ENCODE peak calls at places on chromosomes 1 and 21, in six cellular contexts. B is CD8-positive, alpha-beta memory T cell; E is astrocyte; X is aorta; A is adrenal gland; Q is GM23248. M is an unnamed sample.
A peak's percentile ranks its signal among the peaks of the same experiment; 100 is the strongest.

GRCh38 chr1:31222176-31222575 is 17.5 kb downstream of the NKAIN1 start:
- DNase-seq in E (no peak), X (no peak), A (no peak), B (no peak), Q (no peak), M (no peak)

GRCh38 chr1:3776231-3777030 is 3.9 kb downstream of the SMIM1 start:
- DNase-seq in E (no peak), A (no peak), X (no peak), Q (no peak), B (no peak), M (no peak)

GRCh38 chr1:181655756-181656155 is 172.4 kb downstream of the CACNA1E start:
- DNase-seq in Q (peak; percentile 50), X (no peak), B (no peak), E (peak; percentile 52), A (no peak), M (no peak)

GRCh38 chr1:211783897-211784296 is 46.7 kb downstream of the LPGAT1 start:
- DNase-seq in A (no peak), Q (no peak), X (no peak), B (peak; percentile 0), E (no peak), M (no peak)

GRCh38 chr1:8154621-8155052 is 128.5 kb upstream of the ERRFI1 start:
- DNase-seq in E (peak; percentile 88), A (no peak), Q (no peak), X (no peak), B (no peak), M (no peak)

GRCh38 chr1:205444931-205445652 is 10.8 kb downstream of the BLACAT1 start:
- DNase-seq in B (no peak), A (no peak), X (peak; percentile 87), E (peak; percentile 25), Q (no peak), M (no peak)

GRCh38 chr1:91073299-91073698 is 51.5 kb upstream of the ZNF644 start:
- DNase-seq in Q (no peak), X (no peak), A (no peak), B (no peak), E (no peak), M (no peak)

GRCh38 chr1:110628356-110629105 is 22.4 kb upstream of the KCNA2 start:
- DNase-seq in A (no peak), B (no peak), X (no peak), Q (no peak), E (no peak), M (no peak)

GRCh38 chr1:19445417-19446342 is 39.7 kb downstream of the CAPZB start:
- DNase-seq in E (peak; percentile 65), A (no peak), Q (peak; percentile 63), X (no peak), B (no peak), M (peak; percentile 42)

GRCh38 chr1:38953433-38953860 is 11.8 kb upstream of the RHBDL2 start:
- DNase-seq in E (no peak), B (no peak), Q (peak; percentile 20), X (no peak), A (no peak), M (no peak)

GRCh38 chr1:93615201-93616150 is 66.2 kb downstream of the BCAR3 start:
- DNase-seq in E (peak; percentile 94), X (no peak), Q (peak; percentile 89), A (no peak), B (no peak), M (no peak)

GRCh38 chr1:85581802-85582686 is 1.5 kb downstream of the CCN1 start:
- DNase-seq in X (no peak), E (peak; percentile 70), B (no peak), A (peak; percentile 44), Q (peak; percentile 88), M (peak; percentile 22)

GRCh38 chr1:179881642-179882252 is 338 bp upstream of the TOR1AIP1 start:
- DNase-seq in B (no peak), A (peak; percentile 91), X (peak; percentile 95), E (peak; percentile 90), Q (peak; percentile 96), M (no peak)

GRCh38 chr1:151593651-151594625 is 17.9 kb upstream of the SNX27 start:
- DNase-seq in E (no peak), Q (peak; percentile 59), A (peak; percentile 85), X (peak; percentile 79), B (peak; percentile 76), M (peak; percentile 72)

GRCh38 chr1:30422251-30422650 is 301.1 kb downstream of the MATN1 start:
- DNase-seq in A (no peak), E (no peak), Q (no peak), X (no peak), B (no peak), M (no peak)

GRCh38 chr1:231419738-231420298 is 2.3 kb downstream of the EGLN1 start:
- DNase-seq in Q (peak; percentile 46), A (no peak), B (no peak), X (no peak), E (no peak), M (no peak)

GRCh38 chr1:66542314-66542713 is 8.4 kb downstream of the SGIP1 start:
- DNase-seq in A (no peak), X (no peak), B (no peak), E (no peak), Q (no peak), M (no peak)

GRCh38 chr1:67372136-67372535 is 58.1 kb downstream of the SERBP1 start:
- DNase-seq in Q (peak; percentile 15), X (no peak), E (peak; percentile 22), B (no peak), A (no peak), M (no peak)

GRCh38 chr1:77487631-77488030 is 194.8 kb downstream of the ZZZ3 start:
- DNase-seq in A (no peak), X (no peak), Q (no peak), B (no peak), E (no peak), M (no peak)

GRCh38 chr1:156905176-156905575 is 11.7 kb downstream of the PEAR1 start:
- DNase-seq in A (no peak), Q (no peak), B (no peak), X (no peak), E (no peak), M (no peak)

GRCh38 chr1:40363721-40364120 is 9.8 kb upstream of the SMAP2 start:
- DNase-seq in Q (peak; percentile 14), B (no peak), X (no peak), A (no peak), E (no peak), M (no peak)

DNA sequence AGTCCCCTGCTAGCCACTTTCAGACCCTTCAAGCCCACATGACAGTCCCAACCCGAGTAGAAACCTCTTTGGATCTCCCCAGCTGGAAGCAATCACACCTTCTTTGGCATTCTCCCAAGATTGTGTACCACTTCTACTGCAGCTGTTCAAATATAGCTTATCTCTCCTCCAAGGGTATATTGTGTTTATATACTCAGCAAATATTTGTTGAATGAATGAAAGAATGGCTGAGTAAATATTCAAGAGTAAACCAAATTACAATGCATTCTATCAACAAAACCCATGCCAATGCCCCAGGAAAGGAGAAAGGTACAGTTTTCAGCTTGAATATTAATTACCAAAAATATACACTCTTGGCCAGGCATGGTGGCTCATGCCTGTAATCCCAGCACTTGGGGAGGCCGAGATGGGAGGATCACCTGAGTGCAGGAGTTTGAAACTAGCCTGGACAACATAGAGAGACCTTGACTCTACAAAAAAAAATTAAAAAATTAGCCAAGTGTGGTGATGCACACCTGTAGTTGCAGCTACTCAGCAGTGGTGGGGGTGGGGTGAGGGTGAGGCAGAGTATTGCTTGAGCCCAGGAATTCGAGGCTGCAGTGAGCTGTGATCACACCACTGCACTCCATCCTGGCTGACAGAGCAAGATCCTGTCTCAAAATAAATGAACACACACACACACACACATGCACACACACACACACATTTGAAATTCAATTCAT is 68.5 kb downstream of the NIBAN1 start:
- DNase-seq in B (no peak), X (no peak), A (no peak), Q (no peak), E (no peak), M (no peak)
- H3K4me1 ChIP-seq in B (peaks cover 5% of the 10 kb centered on the region), X (peaks cover 23% of the 10 kb centered on the region), A (peaks cover 4% of the 10 kb centered on the region), Q (peaks cover 26% of the 10 kb centered on the region), E (no peaks in the 10 kb centered on the region), M (peaks cover 99% of the 10 kb centered on the region)

GRCh38 chr21:44487831-44488230 is 32.5 kb downstream of the LRRC3 start:
- DNase-seq in X (no peak), A (no peak), E (no peak), Q (peak; percentile 53), B (no peak), M (no peak)

GRCh38 chr21:44485254-44485793 is 30.0 kb downstream of the LRRC3 start:
- DNase-seq in E (no peak), X (peak; percentile 69), B (peak; percentile 29), A (no peak), Q (no peak), M (no peak)

GRCh38 chr21:44484498-44485253 is 29.4 kb downstream of the LRRC3 start:
- DNase-seq in B (no peak), E (no peak), Q (no peak), A (no peak), X (no peak), M (no peak)

GRCh38 chr21:44486302-44486701 is 31.0 kb downstream of the LRRC3 start:
- DNase-seq in Q (no peak), A (no peak), E (no peak), X (no peak), B (no peak), M (no peak)

GRCh38 chr21:44485796-44486195 is 30.5 kb downstream of the LRRC3 start:
- DNase-seq in B (no peak), Q (no peak), A (no peak), E (no peak), X (no peak), M (no peak)
- H3K4me1 ChIP-seq in B (peaks cover 9% of the 10 kb centered on the region), Q (no peaks in the 10 kb centered on the region), A (no peaks in the 10 kb centered on the region), E (no peaks in the 10 kb centered on the region), X (no peaks in the 10 kb centered on the region), M (no peaks in the 10 kb centered on the region)

GRCh38 chr1:61160526-61160925 is 78.2 kb downstream of the NFIA start:
- DNase-seq in Q (peak; percentile 72), B (no peak), E (no peak), X (no peak), A (no peak), M (no peak)

GRCh38 chr1:61165402-61165801 is 83.0 kb downstream of the NFIA start:
- DNase-seq in B (no peak), E (no peak), A (no peak), X (no peak), Q (no peak), M (no peak)

GRCh38 chr1:61163794-61164193 is 81.4 kb downstream of the NFIA start:
- DNase-seq in A (no peak), E (no peak), X (no peak), B (no peak), Q (peak; percentile 54), M (no peak)

GRCh38 chr1:61162513-61163274 is 80.3 kb downstream of the NFIA start:
- DNase-seq in Q (peak; percentile 41), A (no peak), B (no peak), X (no peak), E (no peak), M (no peak)

DNA sequence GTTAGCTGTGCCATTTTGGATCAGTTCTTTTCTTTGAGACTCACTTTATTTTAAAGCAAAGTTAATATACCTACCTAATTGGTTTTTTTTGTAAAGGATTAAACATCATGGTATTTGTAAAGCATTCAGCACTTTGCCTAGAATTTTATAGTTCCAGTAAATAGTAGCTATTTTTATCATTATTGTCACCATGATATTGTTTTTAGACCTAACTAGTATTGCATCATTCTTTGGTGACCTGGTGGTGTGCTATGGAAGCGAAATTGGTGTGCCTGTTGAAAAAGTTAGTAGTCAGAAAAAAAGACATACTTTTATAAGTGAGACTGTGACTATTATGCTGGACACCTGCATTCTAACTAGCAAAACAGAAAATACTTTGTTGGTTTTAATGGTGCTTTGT is 81.0 kb downstream of the NFIA start:
- DNase-seq in Q (no peak), X (no peak), A (no peak), B (no peak), E (no peak), M (no peak)
- H3K4me1 ChIP-seq in Q (peaks cover 30% of the 10 kb centered on the region), X (no peaks in the 10 kb centered on the region), A (peaks cover 13% of the 10 kb centered on the region), B (no peaks in the 10 kb centered on the region), E (no peaks in the 10 kb centered on the region), M (peaks cover 63% of the 10 kb centered on the region)

GRCh38 chr1:109273570-109274288 is 9.2 kb downstream of the PSRC1 start:
- DNase-seq in A (no peak), Q (no peak), E (no peak), B (no peak), X (no peak), M (peak; percentile 10)
- H3K4me1 ChIP-seq in A (no peaks in the 10 kb centered on the region), Q (peaks cover 6% of the 10 kb centered on the region), E (peaks cover 35% of the 10 kb centered on the region), B (peaks cover 4% of the 10 kb centered on the region), X (no peaks in the 10 kb centered on the region), M (peaks cover 7% of the 10 kb centered on the region)

M was measured in left ventricle myocardium inferior.